ENCODE peak calls at places on chromosomes 13 and 19, in four cellular contexts. D is OCI-LY7, O is endodermal cell, A is mesendoderm. E is an unnamed sample.

GRCh38 chr19:49085868-49086232 is 599 bp downstream of the SNRNP70 start:
- DNase-seq in D (no peak), O (no peak), A (peak), E (peak)

GRCh38 chr19:43420954-43421353 is 6.3 kb downstream of the TEX101 start:
- DNase-seq in D (no peak), O (peak), A (peak), E (no peak)

GRCh38 chr19:54373781-54374266 is 9.1 kb upstream of the LAIR1 start:
- DNase-seq in D (no peak), O (no peak), A (no peak), E (no peak)

GRCh38 chr13:92821324-92821723 is 405.3 kb upstream of the GPC6 start:
- DNase-seq in D (no peak), O (no peak), A (peak), E (no peak)

GRCh38 chr19:46967578-46968018 is 52.0 kb upstream of the NPAS1 start:
- DNase-seq in D (no peak), O (no peak), A (no peak), E (no peak)

GRCh38 chr19:19545128-19545591 is 7.1 kb downstream of the CILP2 start:
- DNase-seq in D (no peak), O (no peak), A (no peak), E (no peak)

GRCh38 chr19:41936416-41936850 is 8.2 kb upstream of the ERFL start:
- DNase-seq in D (no peak), O (no peak), A (no peak), E (no peak)

GRCh38 chr19:1061987-1062386 is 5.0 kb upstream of the ARHGAP45 start:
- DNase-seq in D (no peak), O (no peak), A (no peak), E (no peak)

GRCh38 chr19:2500861-2501260 is 24.9 kb downstream of the GADD45B start:
- DNase-seq in D (no peak), O (no peak), A (no peak), E (peak)

GRCh38 chr13:50227356-50227755 is 212.1 kb downstream of the KCNRG start:
- DNase-seq in D (no peak), O (no peak), A (no peak), E (no peak)

GRCh38 chr19:35717665-35718344 is at the start of gene KMT2B:
- DNase-seq in D (no peak), O (no peak), A (no peak), E (peak)

GRCh38 chr13:40664100-40665060 is 2.1 kb downstream of the FOXO1 start:
- DNase-seq in D (peak), O (peak), A (peak), E (peak)

GRCh38 chr19:48779636-48780035 is 24.3 kb downstream of the FGF21 start:
- DNase-seq in D (peak), O (no peak), A (no peak), E (peak)

GRCh38 chr19:34732548-34733255 is 1.3 kb upstream of the ZNF181 start:
- DNase-seq in D (peak), O (peak), A (peak), E (peak)

DNA sequence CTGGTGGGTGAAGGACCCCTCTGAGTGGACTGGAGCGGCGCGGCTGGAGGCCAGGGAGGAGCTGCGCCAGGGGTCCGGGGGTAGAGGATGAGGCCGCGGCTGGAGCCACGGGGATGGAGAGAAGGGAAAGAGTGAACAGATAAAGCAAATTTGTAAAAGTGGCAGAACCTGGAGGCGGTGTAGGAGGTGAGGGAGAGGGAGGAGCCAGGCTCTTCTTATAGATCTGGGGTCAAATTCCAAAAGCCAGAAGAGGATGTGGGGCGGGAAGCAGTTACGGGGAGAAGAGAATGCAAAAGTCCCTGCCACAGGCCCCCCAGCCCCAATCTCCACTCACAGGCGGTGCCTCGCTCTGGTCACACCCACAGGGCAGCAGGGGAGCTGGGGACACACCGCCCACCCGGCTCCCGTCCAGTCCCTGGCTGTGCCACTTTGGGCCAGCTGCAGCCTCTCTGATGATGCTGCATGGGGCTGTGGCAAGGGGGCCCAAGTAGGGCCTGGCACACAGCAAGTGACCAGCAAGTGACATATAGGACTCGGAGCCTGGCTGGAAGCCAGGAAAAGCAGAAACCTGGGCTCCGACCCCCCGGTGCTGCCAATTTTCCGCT is 11.1 kb downstream of the LRRC4B start:
- DNase-seq in D (no peak), O (no peak), A (no peak), E (peak)
- H3K4me3 ChIP-seq in D (peak), O (no peak), A (no peak), E (peak)

DNA sequence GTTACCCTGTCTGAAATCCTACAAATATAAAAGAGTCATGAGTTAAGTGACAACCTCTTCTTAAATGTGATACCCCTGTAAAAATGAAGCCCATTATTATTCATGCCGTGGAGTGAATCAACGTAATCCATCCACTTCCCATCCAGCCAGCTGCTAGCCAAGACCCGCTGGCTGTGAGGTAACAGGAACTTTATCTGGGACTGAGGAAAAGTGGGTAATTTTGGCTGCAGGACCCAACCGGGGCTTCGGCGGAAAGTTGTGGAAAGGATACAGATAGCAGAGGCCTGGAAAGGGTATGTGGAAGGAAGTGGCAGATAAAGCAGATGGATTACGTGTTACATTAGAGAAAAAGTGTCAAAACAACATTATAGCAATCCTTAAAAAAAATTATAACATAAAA is 48.4 kb downstream of the SLC7A1 start:
- DNase-seq in D (no peak), O (no peak), A (peak), E (no peak)
- H3K4me3 ChIP-seq in D (no peak), O (no peak), A (no peak), E (no peak)

GRCh38 chr13:113211774-113212173 is 2.4 kb downstream of the CUL4A start:
- DNase-seq in D (peak), O (peak), A (peak), E (peak)
- H3K4me3 ChIP-seq in D (no peak), O (peak), A (no peak), E (no peak)

DNA sequence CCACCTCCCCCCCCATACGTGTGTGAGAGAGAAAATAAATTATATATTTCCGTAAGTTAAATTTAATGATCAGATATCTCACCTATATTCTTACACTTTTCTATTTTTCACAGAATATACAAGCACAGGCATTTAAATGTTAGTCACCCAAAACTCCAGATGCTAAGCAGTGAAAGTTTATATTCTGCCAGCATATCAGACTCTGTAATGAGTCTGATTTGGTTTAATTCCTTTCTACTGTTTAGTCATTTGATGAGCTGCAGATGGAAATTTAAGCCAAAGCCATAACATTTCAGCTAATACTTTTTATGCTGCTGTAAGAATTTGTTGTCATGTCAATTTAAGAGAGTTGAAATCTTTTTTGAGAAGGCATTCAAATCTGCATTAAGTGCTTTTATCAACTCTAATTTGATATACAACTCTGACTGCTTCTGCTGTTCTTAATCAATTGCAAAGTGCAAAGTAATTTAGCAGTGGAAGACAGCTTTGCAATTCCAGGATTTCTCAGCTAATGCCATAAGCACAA is 8.0 kb downstream of the FRY start:
- DNase-seq in D (no peak), O (no peak), A (no peak), E (no peak)
- H3K4me3 ChIP-seq in D (no peak), O (no peak), A (no peak), E (no peak)

GRCh38 chr19:51124729-51125128 is at the start of gene SIGLEC9:
- DNase-seq in D (no peak), O (no peak), A (no peak), E (no peak)
- H3K4me3 ChIP-seq in D (no peak), O (no peak), A (no peak), E (no peak)

GRCh38 chr13:113548778-113549621 is 35.6 kb upstream of the TFDP1 start:
- DNase-seq in D (no peak), O (peak), A (no peak), E (peak)
- H3K4me3 ChIP-seq in D (no peak), O (no peak), A (no peak), E (no peak)

DNA sequence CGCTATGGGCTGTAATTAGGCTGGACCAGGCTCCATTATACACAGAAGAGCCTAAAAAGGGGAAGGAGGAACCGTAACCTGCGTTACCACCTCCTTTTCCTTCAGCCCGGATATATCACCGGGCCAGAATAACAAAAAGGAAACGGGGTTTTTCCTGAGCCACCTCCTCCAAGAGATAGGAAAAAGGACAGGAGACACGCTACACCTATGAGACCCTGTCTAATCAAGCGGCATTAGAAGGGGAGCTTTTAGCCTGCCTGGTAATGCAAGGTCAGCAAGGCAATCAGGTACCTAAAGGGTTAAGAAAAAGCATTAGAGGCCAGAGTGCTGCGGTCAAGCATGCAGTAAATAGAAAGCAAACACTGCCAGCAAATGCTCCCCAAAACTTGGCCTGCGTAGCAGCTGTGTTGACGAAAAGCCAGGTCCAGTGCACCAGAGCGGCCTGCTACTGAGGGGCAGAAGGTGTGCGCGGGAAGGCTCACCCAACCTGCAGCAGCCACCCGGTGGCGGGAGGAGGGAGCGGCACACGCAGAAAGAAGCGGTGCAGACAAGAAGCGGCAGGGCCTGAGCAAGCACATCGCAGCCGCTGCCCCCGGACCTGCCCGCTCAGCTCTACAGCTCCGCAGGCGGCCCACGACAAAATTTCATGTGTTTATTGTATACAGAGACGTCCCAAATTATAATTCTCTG is 1466.1 kb downstream of the UQCRFS1 start:
- DNase-seq in D (no peak), O (peak), A (peak), E (peak)
- H3K4me3 ChIP-seq in D (no peak), O (no peak), A (no peak), E (no peak)

E was measured in H7.